ENCODE peak calls at places on chromosome 15, in ten cellular contexts. D, A, F, Z, V, U, X, O, B and N are unnamed samples.

GRCh38 chr15:83897037-83897436 is 243.1 kb downstream of the ADAMTSL3 start:
- DNase-seq in D (no peak), A (no peak), F (no peak), Z (no peak), V (no peak), U (no peak), X (no peak), O (no peak), B (no peak), N (no peak)

GRCh38 chr15:85024509-85025336 is 43.1 kb downstream of the PDE8A start:
- DNase-seq in D (no peak), A (no peak), F (peak; percentile 43), Z (peak; percentile 62), V (no peak), U (peak; percentile 82), X (no peak), O (no peak), B (no peak), N (no peak)

GRCh38 chr15:59953392-59953883 is 50.7 kb upstream of the FOXB1 start:
- DNase-seq in D (peak; percentile 36), A (no peak), F (peak; percentile 51), Z (no peak), V (no peak), U (no peak), X (no peak), O (no peak), B (no peak), N (no peak)

GRCh38 chr15:25947336-25948080 is 84.4 kb upstream of the ATP10A start:
- DNase-seq in D (peak; percentile 51), A (no peak), F (peak; percentile 16), Z (peak; percentile 29), V (no peak), U (no peak), X (no peak), O (no peak), B (no peak), N (peak; percentile 38)

GRCh38 chr15:57038040-57038439 is 119.6 kb downstream of the TCF12 start:
- DNase-seq in D (no peak), A (no peak), F (no peak), Z (no peak), V (no peak), U (no peak), X (no peak), O (no peak), B (no peak), N (no peak)

GRCh38 chr15:50813865-50814264 is 48.4 kb upstream of the SPPL2A start:
- DNase-seq in D (no peak), A (no peak), F (no peak), Z (no peak), V (no peak), U (no peak), X (no peak), O (no peak), B (no peak), N (no peak)

GRCh38 chr15:58065011-58065444 is 483 bp downstream of the ALDH1A2 start:
- DNase-seq in D (no peak), A (no peak), F (peak; percentile 60), Z (no peak), V (peak; percentile 30), U (no peak), X (no peak), O (no peak), B (peak; percentile 54), N (peak; percentile 13)

GRCh38 chr15:79122391-79122790 is 31.8 kb upstream of the RASGRF1 start:
- DNase-seq in D (no peak), A (no peak), F (no peak), Z (no peak), V (no peak), U (no peak), X (no peak), O (no peak), B (no peak), N (no peak)

GRCh38 chr15:52098328-52098727 is 14.2 kb downstream of the BCL2L10 start:
- DNase-seq in D (no peak), A (no peak), F (no peak), Z (no peak), V (no peak), U (no peak), X (no peak), O (no peak), B (no peak), N (no peak)

GRCh38 chr15:79091204-79091867 is 756 bp upstream of the RASGRF1 start:
- DNase-seq in D (peak; percentile 79), A (no peak), F (peak; percentile 16), Z (peak; percentile 6), V (no peak), U (no peak), X (no peak), O (no peak), B (no peak), N (no peak)

GRCh38 chr15:99621767-99622166 is 56.0 kb downstream of the MEF2A start:
- DNase-seq in D (no peak), A (no peak), F (no peak), Z (no peak), V (no peak), U (no peak), X (no peak), O (no peak), B (no peak), N (no peak)

GRCh38 chr15:57696146-57696545 is 10.4 kb upstream of the POLR2M start:
- DNase-seq in D (peak; percentile 9), A (no peak), F (no peak), Z (no peak), V (no peak), U (no peak), X (no peak), O (no peak), B (no peak), N (no peak)